ENCODE peak calls at places on chromosomes 1 and 21, in six cellular contexts. E is PC-3, W is GM23338, Y is SK-N-SH, I is GM23248, X is MM.1S. L is an unnamed sample. For H3F3A, the result is how much of the 10 kb centered on the place peaks cover.

GRCh38 chr1:115813735-115814134 is 27.2 kb downstream of the NHLH2 start:
- DNase-seq in E (no peak), W (no peak), Y (no peak), X (no peak), I (no peak), L (no peak)

GRCh38 chr1:145961425-145962156 is 2.8 kb downstream of the ANKRD34A start:
- DNase-seq in E (peak), X (no peak), I (peak), Y (peak), W (peak), L (peak)

GRCh38 chr1:209387969-209388329 is 195.6 kb upstream of the CAMK1G start:
- DNase-seq in E (peak), X (no peak), W (no peak), Y (no peak), I (peak), L (no peak)

GRCh38 chr1:205749094-205749825 is 722 bp downstream of the NUCKS1 start:
- DNase-seq in E (peak), Y (peak), W (peak), I (peak), X (peak), L (peak)

GRCh38 chr1:54436826-54437225 is 30.6 kb upstream of the SSBP3 start:
- DNase-seq in E (no peak), Y (no peak), X (no peak), W (no peak), I (no peak), L (no peak)

GRCh38 chr1:156124557-156125483 is 10.3 kb downstream of the LMNA start:
- DNase-seq in E (peak), Y (no peak), I (peak), W (peak), X (no peak), L (no peak)

GRCh38 chr1:214066190-214066589 is 78.4 kb downstream of the PROX1 start:
- DNase-seq in X (no peak), W (no peak), E (no peak), I (no peak), Y (no peak), L (no peak)

GRCh38 chr21:41256771-41257702 is 59.6 kb upstream of the FAM3B start:
- DNase-seq in X (no peak), Y (no peak), E (no peak), I (no peak), W (no peak), L (no peak)

GRCh38 chr1:6466023-6466422 is at the start of gene TNFRSF25:
- DNase-seq in Y (no peak), E (no peak), I (no peak), W (peak), X (no peak), L (peak)

GRCh38 chr1:3620708-3621107 is 4.1 kb upstream of the TPRG1L start:
- DNase-seq in W (no peak), I (no peak), E (no peak), X (no peak), Y (no peak), L (no peak)
- TF ChIP-seq EZH2phosphoT487 in W (no peak), I (no peak), E (no peak), X (no peak), Y (no peak), L (no peak)

DNA sequence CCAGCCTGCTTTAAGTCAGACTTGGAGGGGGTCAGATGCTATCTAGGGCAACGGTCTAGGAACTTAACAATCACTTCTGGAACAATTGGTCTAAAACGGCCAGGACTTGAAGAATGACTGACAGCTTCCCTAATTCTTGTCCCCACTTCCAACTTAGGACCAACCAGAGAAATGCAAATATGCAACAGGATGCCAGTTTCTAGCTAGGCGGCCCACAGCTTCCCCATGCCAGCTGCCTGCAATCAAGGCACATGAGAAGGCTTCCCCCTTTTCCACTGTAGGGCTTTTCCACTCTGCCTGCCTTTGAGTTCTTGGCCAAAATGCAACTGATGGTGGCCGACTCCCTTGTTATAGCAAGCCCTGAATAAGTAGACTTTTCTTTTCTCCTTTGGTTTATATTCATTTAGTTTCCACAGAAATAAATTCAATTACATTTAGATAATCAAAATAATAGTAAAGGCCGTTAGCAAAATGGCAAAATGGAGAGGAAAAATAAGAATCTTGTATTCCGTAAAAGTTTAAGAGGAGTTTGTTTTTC is 80.9 kb downstream of the BACH1 start:
- DNase-seq in W (no peak), E (no peak), Y (no peak), X (no peak), I (no peak), L (no peak)
- H3K4me3 ChIP-seq in W (no peak), E (no peak), Y (no peak), X (no peak), I (no peak), L (no peak)

DNA sequence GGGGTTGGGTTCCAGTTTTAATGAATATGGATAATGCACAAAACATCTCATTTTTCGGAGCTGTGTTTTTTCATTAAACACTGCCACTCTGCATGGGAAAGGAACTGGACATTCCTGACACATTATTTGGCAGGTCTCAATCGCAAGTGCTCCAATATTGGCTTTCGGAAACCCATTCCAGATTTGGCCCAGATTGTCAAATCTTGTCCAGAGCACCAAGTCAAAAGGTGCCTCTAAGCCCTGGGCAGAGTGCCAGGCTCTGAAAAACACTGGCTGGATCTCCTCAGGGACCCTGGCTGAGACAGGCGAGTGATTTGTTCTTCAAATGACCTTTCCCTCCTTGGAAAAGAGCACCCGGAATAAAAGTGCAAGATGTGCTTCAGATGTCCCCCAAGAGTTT is 68.4 kb upstream of the MRPS6 start:
- DNase-seq in X (no peak), Y (no peak), W (no peak), E (no peak), I (no peak), L (no peak)
- H3F3A ChIP-seq in X (under half), Y (under half), W (under half), E (under half), I (under half), L (under half)

GRCh38 chr1:170481000-170481399 is 51.0 kb upstream of the GORAB start:
- DNase-seq in E (no peak), W (no peak), I (no peak), Y (no peak), X (no peak), L (peak)
- TF ChIP-seq EZH2phosphoT487 in E (no peak), W (no peak), I (no peak), Y (no peak), X (no peak), L (no peak)

DNA sequence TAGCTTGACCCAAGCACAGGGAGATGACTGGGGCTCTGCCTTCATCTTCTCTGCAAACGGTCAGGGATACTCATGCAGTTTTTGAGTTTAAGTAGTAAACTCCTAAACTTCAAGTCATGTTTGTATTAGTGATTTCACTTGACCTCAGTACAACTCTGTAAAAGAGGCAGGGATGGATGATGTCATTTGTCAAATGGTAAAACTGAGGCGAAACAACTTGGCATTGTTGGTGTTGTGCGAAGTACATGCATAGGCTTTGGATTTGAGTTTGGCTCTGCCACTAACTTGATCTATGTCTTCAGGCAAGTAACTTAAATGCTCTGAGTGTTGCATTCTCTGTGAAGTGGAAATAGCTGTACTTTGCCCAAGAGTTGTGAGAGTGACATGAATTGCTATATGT is 42.7 kb downstream of the WNT4 start:
- DNase-seq in E (no peak), X (no peak), Y (no peak), W (no peak), I (no peak), L (no peak)
- H3K4me3 ChIP-seq in E (no peak), X (no peak), Y (no peak), W (no peak), I (no peak), L (no peak)

GRCh38 chr1:24536391-24536840 is 19.5 kb upstream of the NCMAP start:
- DNase-seq in W (no peak), I (no peak), Y (peak), X (no peak), E (no peak), L (no peak)
- H3F3A ChIP-seq in W (under half), I (under half), Y (under half), X (under half), E (under half), L (under half)

DNA sequence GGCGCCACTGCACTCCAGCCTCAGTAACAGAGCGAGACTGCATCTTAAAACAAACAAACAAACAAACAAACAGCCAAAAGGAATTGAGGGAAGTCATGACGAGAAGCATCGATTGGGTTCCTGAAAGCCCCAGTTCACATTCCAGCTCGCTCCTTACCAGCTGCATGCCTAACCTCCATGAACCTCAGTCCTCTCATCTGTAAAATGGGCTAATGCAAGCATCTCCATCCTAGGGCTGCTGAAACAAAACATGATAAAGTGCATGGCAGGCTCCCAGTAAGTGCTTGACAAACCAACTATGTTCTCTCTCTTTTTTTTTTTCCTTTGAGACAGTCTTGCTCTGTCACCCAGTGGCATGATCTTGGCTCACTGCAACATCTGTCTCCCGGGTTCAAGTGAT is 79.7 kb upstream of the DISP3 start:
- DNase-seq in Y (no peak), W (no peak), X (no peak), I (no peak), E (no peak), L (no peak)
- TF ChIP-seq EZH2phosphoT487 in Y (no peak), W (no peak), X (no peak), I (no peak), E (no peak), L (no peak)

GRCh38 chr1:25543106-25543424 is 341 bp upstream of the LDLRAP1 start:
- DNase-seq in X (no peak), E (no peak), I (no peak), Y (no peak), W (no peak), L (no peak)
- H3K4me3 ChIP-seq in X (peak), E (peak), I (peak), Y (peak), W (peak), L (peak)

DNA sequence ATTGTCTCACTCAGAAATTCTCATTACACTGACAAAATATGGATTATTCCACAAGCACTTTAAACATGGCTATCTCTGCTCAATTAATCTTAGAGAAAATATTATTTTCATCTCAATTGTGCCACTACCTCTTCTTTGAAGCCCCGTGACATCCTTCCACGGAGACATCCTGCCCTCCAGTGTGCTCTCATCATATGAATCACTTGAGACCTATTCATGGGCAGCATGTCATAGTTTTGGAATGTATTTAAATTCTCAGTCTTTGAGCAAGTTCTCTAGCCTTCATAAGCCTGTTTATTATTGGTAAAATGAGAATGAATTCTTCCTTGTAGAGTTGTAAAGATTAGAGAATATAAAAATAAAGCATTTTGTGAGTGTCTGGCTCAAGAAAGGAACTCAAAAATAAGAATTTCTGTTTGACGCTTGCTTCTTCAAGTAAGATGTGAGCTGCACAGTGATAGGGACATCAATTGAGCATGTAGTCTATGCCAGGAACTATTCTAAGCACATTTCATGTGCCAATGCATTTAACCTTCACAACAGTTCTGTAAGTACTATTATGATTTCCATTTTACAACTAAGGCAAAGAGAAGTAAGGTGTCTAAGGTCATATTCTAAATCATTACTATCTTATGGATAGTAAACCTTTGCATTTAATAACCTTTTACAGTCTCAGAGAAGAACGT is 557.4 kb upstream of the ZRANB2 start:
- DNase-seq in X (no peak), E (peak), I (peak), Y (no peak), W (no peak), L (no peak)
- H3F3A ChIP-seq in X (under half), E (under half), I (under half), Y (under half), W (under half), L (under half)

GRCh38 chr1:233313434-233314155 is 13.9 kb upstream of the MAP3K21 start:
- DNase-seq in W (no peak), Y (no peak), I (no peak), X (no peak), E (no peak), L (no peak)

GRCh38 chr1:233319272-233319671 is 8.3 kb upstream of the MAP3K21 start:
- DNase-seq in X (peak), Y (no peak), W (no peak), I (no peak), E (no peak), L (no peak)

GRCh38 chr1:233316473-233316872 is 11.1 kb upstream of the MAP3K21 start:
- DNase-seq in W (no peak), E (no peak), I (no peak), Y (no peak), X (no peak), L (no peak)

GRCh38 chr1:233320023-233320422 is 7.5 kb upstream of the MAP3K21 start:
- DNase-seq in Y (no peak), I (no peak), X (no peak), W (no peak), E (no peak), L (no peak)

GRCh38 chr1:233315718-233316301 is 11.7 kb upstream of the MAP3K21 start:
- DNase-seq in E (peak), Y (no peak), W (no peak), I (no peak), X (no peak), L (no peak)
- TF ChIP-seq EZH2phosphoT487 in E (no peak), Y (no peak), W (no peak), I (no peak), X (no peak), L (no peak)

L was measured in neural progenitor cell.